ENCODE peak calls at places on chromosomes 12 and 14, in five cellular contexts. Z is astrocyte of the hippocampus, I is mesothelial cell of epicardium, L is brain pericyte, R is pancreas. F is an unnamed sample.

GRCh38 chr14:54189358-54190354 is 207.2 kb upstream of the CDKN3 start:
- DNase-seq in L (no peak), Z (peak), R (no peak), I (no peak), F (no peak)

GRCh38 chr14:99925471-99925870 is 132.3 kb downstream of the EML1 start:
- DNase-seq in Z (no peak), R (no peak), L (no peak), I (no peak), F (no peak)

GRCh38 chr12:118299791-118300460 is 72.8 kb downstream of the TAOK3 start:
- DNase-seq in I (no peak), Z (peak), R (no peak), L (no peak), F (no peak)

GRCh38 chr14:105853907-105854599 is 327.7 kb downstream of the TMEM121 start:
- DNase-seq in R (no peak), I (peak), L (no peak), Z (no peak), F (no peak)

GRCh38 chr12:81083906-81084513 is 6.1 kb downstream of the ACSS3 start:
- DNase-seq in I (no peak), R (no peak), Z (no peak), L (no peak), F (no peak)

GRCh38 chr14:77040059-77040308 is 11.5 kb upstream of the IRF2BPL start:
- DNase-seq in R (no peak), I (no peak), Z (no peak), L (no peak), F (no peak)

GRCh38 chr12:121494093-121494787 is 86.6 kb downstream of the KDM2B start:
- DNase-seq in Z (peak), L (no peak), I (peak), R (peak), F (no peak)

GRCh38 chr12:124390442-124391116 is 95.7 kb downstream of the RFLNA start:
- DNase-seq in L (no peak), I (no peak), R (no peak), Z (peak), F (no peak)

GRCh38 chr12:79373896-79374499 is 316.8 kb downstream of the PAWR start:
- DNase-seq in R (no peak), L (no peak), Z (peak), I (peak), F (no peak)

GRCh38 chr12:114680498-114681148 is 3.4 kb downstream of the TBX3 start:
- DNase-seq in I (no peak), R (no peak), Z (no peak), L (no peak), F (no peak)